ENCODE peak calls at places on chromosome 16, in five cellular contexts. U is GM12878, V is SK-N-SH, C is K562, Z is H1. O is an unnamed sample.

GRCh38 chr16:19884611-19885455 is at the start of gene GPRC5B:
- DNase-seq in U (no peak), Z (peak), V (peak), C (peak), O (peak)

GRCh38 chr16:27824006-27824405 is 239.5 kb downstream of the GSG1L start:
- DNase-seq in C (no peak), V (no peak), Z (no peak), U (no peak), O (no peak)

GRCh38 chr16:642189-643049 is 791 bp downstream of the MCRIP2 start:
- DNase-seq in Z (peak), U (no peak), C (peak), V (peak), O (peak)

GRCh38 chr16:72877374-72878028 is 170.4 kb downstream of the ZFHX3 start:
- DNase-seq in V (no peak), Z (no peak), C (no peak), U (no peak), O (no peak)

GRCh38 chr16:30626230-30626629 is 16.0 kb upstream of the ZNF689 start:
- DNase-seq in V (no peak), U (no peak), Z (no peak), C (no peak), O (no peak)

GRCh38 chr16:10984509-10984908 is 40.1 kb downstream of the CLEC16A start:
- DNase-seq in V (no peak), U (no peak), C (no peak), Z (no peak), O (no peak)

GRCh38 chr16:85104147-85104546 is 8.1 kb downstream of the CIBAR2 start:
- DNase-seq in U (no peak), V (no peak), Z (no peak), C (no peak), O (no peak)

GRCh38 chr16:89370081-89370511 is 120.3 kb downstream of the ANKRD11 start:
- DNase-seq in U (no peak), C (no peak), V (no peak), Z (no peak), O (no peak)

GRCh38 chr16:28823291-28823718 is 506 bp downstream of the ATXN2L start:
- DNase-seq in V (no peak), U (no peak), C (no peak), Z (no peak), O (no peak)

GRCh38 chr16:557463-558297 is 2.5 kb upstream of the PRR35 start:
- DNase-seq in C (no peak), U (no peak), V (no peak), Z (no peak), O (no peak)

GRCh38 chr16:46830902-46831647 is at the start of gene C16orf87:
- DNase-seq in Z (peak), U (peak), C (peak), V (peak), O (peak)

GRCh38 chr16:73170587-73170986 is 122.7 kb upstream of the ZFHX3 start:
- DNase-seq in V (peak), C (no peak), Z (no peak), U (no peak), O (peak)

GRCh38 chr16:637081-638018 is 1.2 kb upstream of the METTL26 start:
- DNase-seq in U (no peak), Z (peak), V (peak), C (peak), O (peak)

GRCh38 chr16:57482845-57483545 is 3.3 kb downstream of the DOK4 start:
- DNase-seq in V (no peak), U (no peak), Z (no peak), C (no peak), O (no peak)

GRCh38 chr16:2001035-2001434 is 8.6 kb downstream of the ZNF598 start:
- DNase-seq in C (no peak), U (no peak), Z (no peak), V (no peak), O (no peak)

GRCh38 chr16:84986102-84986501 is 25.2 kb downstream of the ZDHHC7 start:
- DNase-seq in V (no peak), C (no peak), U (no peak), Z (no peak), O (no peak)

GRCh38 chr16:88390265-88390664 is 7.5 kb downstream of the ZNF469 start:
- DNase-seq in Z (no peak), U (no peak), C (no peak), V (no peak), O (no peak)

GRCh38 chr16:21722771-21723460 is 59.1 kb downstream of the OTOA start:
- DNase-seq in C (no peak), U (no peak), V (no peak), Z (no peak), O (no peak)

GRCh38 chr16:10980811-10981210 is 36.4 kb downstream of the CLEC16A start:
- DNase-seq in V (no peak), C (no peak), Z (no peak), U (no peak), O (no peak)

GRCh38 chr16:80274576-80275191 is 266.1 kb upstream of the DYNLRB2 start:
- DNase-seq in Z (no peak), U (no peak), C (no peak), V (no peak), O (no peak)

GRCh38 chr16:27924411-27925118 is 138.9 kb downstream of the GSG1L start:
- DNase-seq in U (no peak), Z (no peak), C (no peak), V (no peak), O (peak)

GRCh38 chr16:77171750-77172635 is 19.0 kb upstream of the MON1B start:
- DNase-seq in Z (no peak), C (peak), U (no peak), V (peak), O (peak)

GRCh38 chr16:4679156-4679853 is 14.1 kb upstream of the NUDT16L1 start:
- DNase-seq in V (peak), U (no peak), Z (no peak), C (no peak), O (no peak)

GRCh38 chr16:20851601-20852000 is 45.3 kb downstream of the REXO5 start:
- DNase-seq in Z (no peak), V (no peak), C (no peak), U (no peak), O (peak)

GRCh38 chr16:10946308-10946707 is 1.9 kb downstream of the CLEC16A start:
- DNase-seq in V (no peak), C (no peak), U (no peak), Z (no peak), O (no peak)

GRCh38 chr16:52690468-52690867 is 143.5 kb upstream of the TOX3 start:
- DNase-seq in V (no peak), Z (no peak), C (no peak), U (no peak), O (no peak)

GRCh38 chr16:9097266-9098219 is 6.1 kb downstream of the HAPSTR1 start:
- DNase-seq in C (no peak), V (no peak), Z (no peak), U (no peak), O (no peak)

GRCh38 chr16:46887524-46887854 is 3.3 kb downstream of the GPT2 start:
- DNase-seq in C (no peak), U (no peak), Z (no peak), V (no peak), O (no peak)

GRCh38 chr16:4341250-4341649 is 9.9 kb downstream of the PAM16 start:
- DNase-seq in Z (no peak), C (no peak), U (no peak), V (no peak), O (no peak)

GRCh38 chr16:3589441-3589921 is 12.3 kb upstream of the NLRC3 start:
- DNase-seq in C (peak), V (no peak), U (no peak), Z (no peak), O (no peak)

GRCh38 chr16:29148867-29149272 is 164.0 kb downstream of the LAT start:
- DNase-seq in V (no peak), Z (no peak), U (no peak), C (no peak), O (no peak)

DNA sequence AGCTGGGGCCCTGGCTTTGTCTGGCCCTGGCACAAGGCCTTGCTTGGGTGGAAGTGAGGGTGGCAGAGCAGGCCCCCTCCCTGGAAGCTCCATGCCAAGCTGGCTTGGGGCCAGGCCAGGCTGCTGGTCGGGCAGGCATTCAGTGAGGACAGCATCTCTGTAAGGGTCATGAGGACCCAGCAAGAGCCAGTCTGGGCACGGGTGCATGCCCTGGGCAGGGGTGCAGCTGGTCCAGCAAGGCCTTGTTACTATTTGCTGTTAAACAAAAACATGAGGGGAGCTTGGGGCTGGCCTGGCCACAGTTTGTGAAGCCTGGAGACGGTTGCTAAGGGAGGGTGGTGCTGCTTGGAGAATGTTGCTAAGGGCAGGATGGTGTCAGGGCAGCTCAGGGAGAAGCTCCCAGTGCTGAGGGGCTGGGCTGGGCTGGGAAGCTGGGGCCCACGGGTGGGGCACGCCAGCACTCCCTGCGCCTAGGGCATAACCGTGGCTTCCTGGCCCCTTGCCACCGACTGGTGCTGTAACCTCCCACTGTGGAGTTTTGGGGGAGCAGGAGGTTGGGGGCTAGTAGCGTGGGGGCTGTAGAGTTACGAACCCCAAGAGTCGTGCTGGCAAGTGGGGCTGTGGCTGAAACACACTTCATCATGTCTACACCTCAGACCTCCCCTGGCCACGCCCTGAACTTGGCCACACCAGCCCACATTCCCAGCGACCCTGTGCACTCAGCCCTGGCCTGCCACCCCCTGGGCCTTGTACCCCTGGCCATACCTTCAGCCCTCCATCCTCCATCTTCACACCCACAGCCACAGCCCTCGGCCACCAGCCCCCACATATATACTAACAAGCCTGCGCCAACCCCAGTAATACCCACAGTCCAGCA is 1.6 kb downstream of the TPPP3 start:
- DNase-seq in V (peak), Z (no peak), U (no peak), C (no peak), O (no peak)
- TF ChIP-seq JUND in V (no peak), Z (no peak), U (no peak), C (no peak), O (no peak)

DNA sequence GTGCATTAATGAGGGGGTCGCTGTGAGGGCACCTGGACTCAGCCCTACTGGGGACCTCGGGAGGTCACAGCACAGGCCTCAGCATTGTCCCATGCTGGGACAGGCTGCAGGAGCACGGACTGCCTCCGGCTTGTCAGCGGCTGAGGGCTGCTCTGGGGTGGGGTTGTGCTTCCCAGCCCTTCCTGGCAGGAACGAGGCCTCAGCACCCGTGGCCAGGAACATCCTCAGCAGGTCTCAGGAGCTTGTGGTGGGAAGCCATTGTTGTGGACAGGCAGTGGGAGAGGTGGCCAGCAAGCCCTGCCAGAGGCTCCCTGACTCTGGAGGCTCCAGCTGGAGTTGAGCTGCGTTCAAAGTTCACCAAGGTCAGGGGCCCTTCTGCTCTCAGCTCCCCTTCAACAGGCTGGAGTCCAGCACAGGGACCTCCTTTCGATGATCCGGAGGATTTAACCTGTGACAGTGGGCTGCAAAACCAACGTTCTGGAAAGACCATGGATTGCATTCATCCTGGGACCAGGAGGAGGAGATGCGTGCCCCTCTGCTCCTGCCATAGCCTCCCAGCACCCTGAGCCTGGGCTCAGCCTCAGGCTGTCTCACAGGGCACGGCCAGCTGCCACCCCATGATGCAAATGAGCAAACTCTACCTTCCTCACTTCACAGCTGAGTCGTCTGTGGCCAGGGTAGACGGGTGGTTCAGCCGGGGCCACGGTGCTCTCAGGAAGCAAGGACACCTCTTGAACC is 32.6 kb downstream of the FOXL1 start:
- DNase-seq in C (no peak), Z (no peak), U (no peak), V (no peak), O (no peak)
- TF ChIP-seq JUND in C (no peak), Z (no peak), U (no peak), V (no peak), O (no peak)

DNA sequence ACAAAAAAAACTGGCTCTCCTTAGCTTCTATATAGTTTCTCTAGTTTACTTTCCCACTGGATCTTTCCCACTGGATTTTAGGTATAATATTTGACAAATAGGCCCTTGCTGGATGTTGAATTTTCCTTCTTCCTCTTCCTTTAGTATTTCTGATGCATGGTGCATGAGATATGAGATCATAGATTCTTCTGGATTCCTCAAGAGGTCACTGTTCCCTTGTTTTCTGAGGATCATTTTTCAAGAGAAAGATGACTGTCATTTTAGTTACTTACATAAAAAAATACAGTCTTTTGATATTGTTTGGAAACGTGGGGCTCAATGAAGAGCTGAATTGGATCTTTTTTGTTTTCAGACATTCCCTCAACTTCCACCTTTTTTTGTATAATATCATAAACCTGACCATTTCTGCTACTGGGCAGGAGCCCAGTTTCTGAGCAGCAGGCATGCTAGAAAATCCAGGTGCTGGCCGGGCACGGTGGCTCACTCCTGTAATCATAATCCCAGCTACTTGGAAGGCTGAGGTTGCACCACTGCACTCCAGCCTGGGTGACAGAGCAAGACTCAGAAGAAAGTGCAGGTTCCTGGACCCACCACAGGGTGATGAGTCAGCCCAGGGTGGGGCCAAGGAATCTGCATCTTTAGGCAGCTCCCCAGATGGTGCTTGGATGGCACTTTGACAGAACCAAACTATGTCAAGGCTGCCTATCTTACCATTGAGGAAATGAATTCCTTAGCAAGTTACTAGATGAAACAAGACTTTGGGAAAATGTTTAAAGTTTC is 70.3 kb downstream of the SDR42E1 start:
- DNase-seq in U (no peak), C (no peak), V (peak), Z (peak), O (peak)
- TF ChIP-seq JUND in U (no peak), C (peak), V (no peak), Z (peak), O (no peak)

GRCh38 chr16:12920739-12921138 is 19.3 kb downstream of the SHISA9 start:
- DNase-seq in Z (no peak), U (no peak), V (no peak), C (no peak), O (no peak)

GRCh38 chr16:12927591-12927990 is 26.2 kb downstream of the SHISA9 start:
- DNase-seq in U (no peak), C (no peak), Z (no peak), V (no peak), O (no peak)

GRCh38 chr16:12930881-12931280 is 29.5 kb downstream of the SHISA9 start:
- DNase-seq in U (no peak), C (no peak), Z (no peak), V (no peak), O (no peak)

DNA sequence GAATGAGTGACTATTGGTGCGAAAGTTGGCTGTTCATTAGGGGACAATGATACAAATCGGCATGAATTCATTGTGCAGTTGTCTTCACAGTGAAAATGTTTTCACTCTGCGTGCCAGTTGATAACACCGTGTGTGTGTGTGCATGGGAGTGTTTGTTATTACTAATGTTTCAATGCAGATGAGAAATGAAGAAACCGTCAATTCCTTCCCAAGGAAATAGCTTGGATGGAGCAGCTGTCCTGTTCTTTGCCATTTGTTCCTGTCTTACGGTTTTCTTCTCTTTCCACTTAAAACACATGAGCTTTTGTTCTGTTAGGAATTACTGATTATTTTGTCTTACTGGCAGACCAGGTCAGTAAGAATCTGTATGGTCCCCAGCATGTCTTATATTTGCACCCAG is 23.6 kb downstream of the SHISA9 start:
- DNase-seq in C (no peak), V (no peak), Z (no peak), U (no peak), O (no peak)
- TF ChIP-seq JUND in C (no peak), V (no peak), Z (no peak), U (no peak), O (no peak)

DNA sequence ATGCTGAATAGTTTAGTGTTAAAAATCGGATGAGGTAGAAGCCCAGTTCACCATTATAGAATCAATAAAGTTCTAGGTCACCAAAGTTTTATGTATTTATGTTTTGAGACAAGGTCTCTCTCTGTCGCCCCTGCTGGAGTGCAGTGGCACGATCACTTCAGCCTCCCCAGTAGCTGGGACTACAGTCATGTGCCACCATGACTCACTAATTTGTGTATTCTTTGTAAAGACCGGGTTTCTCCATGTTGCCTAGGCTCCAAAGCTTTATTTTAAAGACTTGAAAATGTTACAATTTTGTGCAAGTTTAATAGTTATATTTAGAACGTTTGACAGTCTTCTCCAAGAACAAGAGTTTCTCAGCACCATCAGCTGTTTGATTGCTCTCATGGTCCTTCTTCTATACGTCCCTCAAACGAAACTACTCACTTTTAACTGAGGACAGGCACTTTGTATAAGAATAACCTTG is 32.1 kb downstream of the NDE1 start:
- DNase-seq in Z (peak), U (no peak), V (no peak), C (peak), O (peak)
- TF ChIP-seq JUND in Z (peak), U (no peak), V (no peak), C (peak), O (no peak)

O was measured in T47D.